ENCODE peak calls at places on chromosome 1, in ten cellular contexts. L is psoas muscle; W is Panc1; I is spleen; G is aorta; V is IMR-90; S is SK-N-SH; U is HCT116; O is right lobe of liver; A is CD8-positive, alpha-beta T cell. B is an unnamed sample.

GRCh38 chr1:110726755-110727154 is 52.0 kb upstream of the KCNA3 start:
- DNase-seq in L (no peak), W (no peak), I (no peak), G (no peak), V (no peak), S (no peak), U (no peak), O (no peak), A (no peak), B (no peak)

GRCh38 chr1:158095737-158096335 is 84.9 kb upstream of the CD1D start:
- DNase-seq in L (no peak), W (peak), I (peak), G (no peak), V (peak), S (peak), U (no peak), O (no peak), A (peak), B (peak)

GRCh38 chr1:178870944-178871343 is at the start of gene ANGPTL1:
- DNase-seq in L (no peak), W (no peak), I (no peak), G (no peak), V (peak), S (no peak), U (no peak), O (no peak), A (no peak), B (no peak)

GRCh38 chr1:234620272-234620711 is 10.3 kb upstream of the IRF2BP2 start:
- DNase-seq in L (no peak), W (no peak), I (no peak), G (no peak), V (no peak), S (no peak), U (no peak), O (no peak), A (no peak), B (no peak)

GRCh38 chr1:173914366-173914871 is 2.7 kb downstream of the SERPINC1 start:
- DNase-seq in L (no peak), W (peak), I (no peak), G (no peak), V (peak), S (peak), U (peak), O (peak), A (peak), B (peak)

GRCh38 chr1:178151831-178152230 is 57.9 kb downstream of the RASAL2 start:
- DNase-seq in L (no peak), W (no peak), I (no peak), G (no peak), V (no peak), S (no peak), U (no peak), O (no peak), A (no peak), B (no peak)

GRCh38 chr1:224185208-224185607 is 2.2 kb downstream of the DEGS1 start:
- DNase-seq in L (no peak), W (no peak), I (no peak), G (no peak), V (no peak), S (no peak), U (no peak), O (no peak), A (no peak), B (no peak)

GRCh38 chr1:150235436-150235851 is 468 bp downstream of the ANP32E start:
- DNase-seq in L (no peak), W (no peak), I (no peak), G (no peak), V (no peak), S (peak), U (no peak), O (peak), A (peak), B (no peak)

GRCh38 chr1:47852006-47852686 is 145.0 kb downstream of the TRABD2B start:
- DNase-seq in L (no peak), W (no peak), I (no peak), G (no peak), V (no peak), S (no peak), U (no peak), O (no peak), A (no peak), B (no peak)

GRCh38 chr1:76292418-76293184 is 218.1 kb downstream of the ST6GALNAC3 start:
- DNase-seq in L (no peak), W (no peak), I (no peak), G (no peak), V (no peak), S (no peak), U (no peak), O (no peak), A (no peak), B (no peak)

GRCh38 chr1:245046764-245047163 is 108.0 kb upstream of the KIF26B start:
- DNase-seq in L (no peak), W (no peak), I (no peak), G (no peak), V (no peak), S (no peak), U (no peak), O (no peak), A (no peak), B (no peak)

GRCh38 chr1:178456472-178456871 is 40.3 kb downstream of the CLEC20A start:
- DNase-seq in L (no peak), W (no peak), I (no peak), G (no peak), V (no peak), S (no peak), U (no peak), O (no peak), A (no peak), B (no peak)

GRCh38 chr1:17984510-17985085 is 123.0 kb upstream of the IGSF21 start:
- DNase-seq in L (no peak), W (no peak), I (peak), G (no peak), V (no peak), S (peak), U (peak), O (no peak), A (no peak), B (no peak)

GRCh38 chr1:4485398-4485797 is 169.0 kb upstream of the AJAP1 start:
- DNase-seq in L (no peak), W (no peak), I (no peak), G (no peak), V (no peak), S (peak), U (no peak), O (no peak), A (no peak), B (no peak)

GRCh38 chr1:206856674-206857464 is 8.6 kb upstream of the IL20 start:
- DNase-seq in L (no peak), W (no peak), I (no peak), G (no peak), V (no peak), S (no peak), U (peak), O (no peak), A (no peak), B (no peak)

GRCh38 chr1:2350911-2351655 is 40.3 kb downstream of the MORN1 start:
- DNase-seq in L (peak), W (no peak), I (peak), G (no peak), V (no peak), S (no peak), U (no peak), O (no peak), A (no peak), B (no peak)

GRCh38 chr1:10415211-10415930 is 14.9 kb upstream of the CENPS start:
- DNase-seq in L (no peak), W (no peak), I (peak), G (peak), V (peak), S (no peak), U (no peak), O (no peak), A (no peak), B (peak)

GRCh38 chr1:224733021-224733911 is 117.1 kb downstream of the CNIH3 start:
- DNase-seq in L (no peak), W (no peak), I (no peak), G (no peak), V (peak), S (peak), U (no peak), O (peak), A (no peak), B (no peak)

GRCh38 chr1:158527190-158527815 is 26.9 kb downstream of the OR6Y1 start:
- DNase-seq in L (no peak), W (no peak), I (no peak), G (no peak), V (peak), S (peak), U (no peak), O (no peak), A (no peak), B (no peak)

GRCh38 chr1:10687142-10687715 is 109.2 kb downstream of the CASZ1 start:
- DNase-seq in L (no peak), W (no peak), I (no peak), G (no peak), V (no peak), S (no peak), U (no peak), O (peak), A (no peak), B (no peak)

GRCh38 chr1:52268372-52268771 is 97.6 kb downstream of the CC2D1B start:
- DNase-seq in L (no peak), W (no peak), I (no peak), G (peak), V (peak), S (no peak), U (no peak), O (no peak), A (no peak), B (no peak)

GRCh38 chr1:165539306-165539705 is 4.5 kb upstream of the LRRC52 start:
- DNase-seq in L (peak), W (no peak), I (no peak), G (no peak), V (no peak), S (no peak), U (peak), O (no peak), A (no peak), B (no peak)

GRCh38 chr1:59355361-59355760 is 58.5 kb downstream of the FGGY start:
- DNase-seq in L (no peak), W (no peak), I (no peak), G (no peak), V (no peak), S (no peak), U (no peak), O (no peak), A (no peak), B (no peak)

GRCh38 chr1:203906932-203907331 is 45.5 kb downstream of the SNRPE start:
- DNase-seq in L (no peak), W (peak), I (no peak), G (no peak), V (peak), S (no peak), U (peak), O (no peak), A (no peak), B (peak)

GRCh38 chr1:147628441-147628840 is 41.9 kb downstream of the ACP6 start:
- DNase-seq in L (no peak), W (no peak), I (no peak), G (no peak), V (no peak), S (no peak), U (no peak), O (no peak), A (no peak), B (no peak)

GRCh38 chr1:205421728-205422127 is at the start of gene LEMD1:
- DNase-seq in L (no peak), W (no peak), I (no peak), G (no peak), V (no peak), S (no peak), U (no peak), O (no peak), A (no peak), B (no peak)

GRCh38 chr1:37038079-37038702 is 3.9 kb upstream of the GRIK3 start:
- DNase-seq in L (no peak), W (no peak), I (no peak), G (no peak), V (no peak), S (peak), U (peak), O (no peak), A (no peak), B (no peak)

GRCh38 chr1:11980676-11980972 is 380 bp downstream of the MFN2 start:
- DNase-seq in L (no peak), W (no peak), I (no peak), G (no peak), V (no peak), S (no peak), U (no peak), O (no peak), A (no peak), B (no peak)

GRCh38 chr1:45612941-45613579 is 10.8 kb downstream of the CCDC17 start:
- DNase-seq in L (no peak), W (no peak), I (no peak), G (no peak), V (no peak), S (no peak), U (no peak), O (no peak), A (no peak), B (no peak)
- H3K27ac ChIP-seq in L (no peak), W (no peak), I (no peak), G (no peak), V (no peak), S (no peak), U (no peak), O (no peak), A (no peak), B (no peak)

GRCh38 chr1:92832537-92833160 is 809 bp downstream of the RPL5 start:
- DNase-seq in L (no peak), W (no peak), I (no peak), G (no peak), V (no peak), S (no peak), U (no peak), O (no peak), A (no peak), B (no peak)

GRCh38 chr1:92834617-92835016 is 2.8 kb downstream of the RPL5 start:
- DNase-seq in L (no peak), W (no peak), I (no peak), G (no peak), V (no peak), S (no peak), U (no peak), O (no peak), A (no peak), B (no peak)

GRCh38 chr1:92831368-92831761 is 475 bp upstream of the RPL5 start:
- DNase-seq in L (no peak), W (no peak), I (peak), G (no peak), V (no peak), S (peak), U (no peak), O (no peak), A (no peak), B (no peak)

GRCh38 chr1:92831762-92832536 is at the start of gene RPL5:
- DNase-seq in L (peak), W (peak), I (peak), G (peak), V (peak), S (peak), U (peak), O (peak), A (peak), B (peak)

GRCh38 chr1:92833840-92834239 is 2.0 kb downstream of the RPL5 start:
- DNase-seq in L (no peak), W (no peak), I (no peak), G (no peak), V (no peak), S (no peak), U (no peak), O (no peak), A (no peak), B (no peak)
- H3K27ac ChIP-seq in L (peak), W (peak), I (peak), G (no peak), V (no peak), S (no peak), U (peak), O (no peak), A (peak), B (peak)

GRCh38 chr1:117679299-117679698 is 73.5 kb downstream of the TENT5C start:
- DNase-seq in L (no peak), W (no peak), I (no peak), G (no peak), V (no peak), S (no peak), U (no peak), O (no peak), A (no peak), B (no peak)

GRCh38 chr1:117679868-117680267 is 74.0 kb downstream of the TENT5C start:
- DNase-seq in L (no peak), W (no peak), I (no peak), G (no peak), V (no peak), S (no peak), U (no peak), O (no peak), A (no peak), B (no peak)

GRCh38 chr1:117682372-117682771 is 76.5 kb downstream of the TENT5C start:
- DNase-seq in L (no peak), W (no peak), I (no peak), G (no peak), V (no peak), S (no peak), U (no peak), O (no peak), A (no peak), B (no peak)

GRCh38 chr1:117680316-117681002 is 74.6 kb downstream of the TENT5C start:
- DNase-seq in L (no peak), W (no peak), I (no peak), G (no peak), V (no peak), S (no peak), U (no peak), O (no peak), A (no peak), B (no peak)

DNA sequence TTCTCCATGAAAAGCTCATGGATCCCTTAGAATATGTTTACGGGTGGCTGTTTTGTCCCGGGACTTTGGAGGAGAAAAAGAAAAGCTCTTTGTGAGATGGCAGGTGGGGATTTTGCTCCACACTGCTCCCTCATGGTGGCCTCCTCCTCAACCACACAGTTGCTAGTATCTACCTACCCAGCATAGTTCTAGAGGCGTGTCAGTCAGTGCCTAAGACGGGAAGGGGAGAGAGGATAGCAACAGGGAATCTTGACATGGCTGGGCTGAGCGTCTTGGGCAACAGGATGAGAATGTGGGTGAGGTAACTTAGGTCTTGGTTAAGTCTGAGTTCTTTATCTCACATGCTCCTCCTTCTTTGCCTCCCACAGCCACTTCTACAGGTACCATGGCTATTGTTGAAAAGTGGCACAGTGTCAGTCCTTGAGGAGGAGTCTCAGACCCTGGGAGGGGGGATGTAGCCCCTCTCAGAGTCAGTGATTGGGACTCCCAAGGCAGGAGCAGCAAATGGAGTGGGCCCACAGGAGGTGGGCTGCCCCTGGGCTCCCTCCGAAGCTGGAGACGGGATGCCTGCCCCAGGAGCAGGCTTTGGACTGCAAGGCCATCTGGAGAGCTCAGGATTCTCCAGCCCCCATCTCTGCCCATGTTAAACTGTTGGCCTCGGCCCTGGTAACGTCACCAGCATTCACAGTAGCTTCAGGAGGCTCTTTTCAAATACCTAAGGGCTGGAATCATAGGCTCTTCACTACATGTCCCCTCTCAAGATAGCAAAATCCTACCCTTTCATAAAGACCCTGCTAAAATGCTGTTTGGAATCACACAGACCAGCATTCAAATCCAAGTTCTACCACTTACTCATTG is 75.5 kb downstream of the TENT5C start:
- DNase-seq in L (no peak), W (no peak), I (no peak), G (no peak), V (no peak), S (no peak), U (no peak), O (no peak), A (no peak), B (no peak)
- H3K27ac ChIP-seq in L (peak), W (no peak), I (no peak), G (peak), V (no peak), S (no peak), U (no peak), O (no peak), A (no peak), B (no peak)

GRCh38 chr1:230565141-230565540 is 77.1 kb upstream of the COG2 start:
- DNase-seq in L (no peak), W (no peak), I (no peak), G (no peak), V (no peak), S (no peak), U (no peak), O (no peak), A (no peak), B (no peak)
- H3K27ac ChIP-seq in L (no peak), W (no peak), I (no peak), G (no peak), V (no peak), S (no peak), U (no peak), O (no peak), A (no peak), B (no peak)

DNA sequence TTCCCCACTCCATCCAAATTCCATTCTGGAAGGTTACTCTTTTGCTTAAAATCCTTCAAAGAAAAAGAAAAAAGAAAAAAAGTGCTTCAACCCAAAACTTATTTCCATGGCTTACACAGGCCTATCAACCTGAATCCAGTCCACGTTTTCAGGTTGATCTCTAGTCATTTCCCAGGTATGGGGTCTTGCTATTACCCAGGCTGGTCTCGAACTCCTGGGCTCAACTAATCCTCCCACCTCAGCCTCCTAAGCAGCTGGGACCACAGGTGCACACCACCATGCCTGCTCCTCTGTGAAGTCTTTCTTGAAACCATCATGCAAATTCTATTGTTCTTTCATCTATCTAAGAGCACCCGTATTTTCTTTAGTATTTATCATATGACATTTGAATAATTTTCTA is 7.6 kb downstream of the RNF19B start:
- DNase-seq in L (no peak), W (no peak), I (no peak), G (no peak), V (no peak), S (no peak), U (no peak), O (no peak), A (no peak), B (no peak)
- H3K27ac ChIP-seq in L (no peak), W (no peak), I (no peak), G (no peak), V (no peak), S (no peak), U (no peak), O (no peak), A (no peak), B (no peak)

B was measured in HL-60.